ENCODE peak calls at places on chromosome 9, in ten cellular contexts. L, Y, C, S, D, T, K, Q, B and I are unnamed samples.

GRCh38 chr9:4680178-4680535 is 788 bp downstream of the CDC37L1 start:
- DNase-seq in L (no peak), Y (no peak), C (peak; percentile 23), S (no peak), D (peak; percentile 16), T (no peak), K (no peak), Q (no peak), B (peak; percentile 13), I (no peak)

GRCh38 chr9:113973963-113974413 is 97.9 kb downstream of the ZNF618 start:
- DNase-seq in L (no peak), Y (no peak), C (no peak), S (no peak), D (no peak), T (peak; percentile 38), K (no peak), Q (no peak), B (peak; percentile 58), I (no peak)

GRCh38 chr9:108182950-108183381 is 672.8 kb downstream of the ACTL7B start:
- DNase-seq in L (no peak), Y (no peak), C (no peak), S (no peak), D (peak; percentile 78), T (peak; percentile 44), K (no peak), Q (no peak), B (peak; percentile 85), I (no peak)

GRCh38 chr9:23153058-23153457 is 673.0 kb downstream of the ELAVL2 start:
- DNase-seq in L (no peak), Y (peak; percentile 36), C (peak; percentile 23), S (no peak), D (peak; percentile 2), T (no peak), K (no peak), Q (no peak), B (no peak), I (peak; percentile 3)

GRCh38 chr9:122904823-122905710 is at the start of gene RC3H2:
- DNase-seq in L (peak; percentile 99), Y (peak; percentile 100), C (peak; percentile 100), S (peak; percentile 98), D (peak; percentile 99), T (peak; percentile 100), K (peak; percentile 98), Q (peak; percentile 95), B (peak; percentile 99), I (peak; percentile 98)

GRCh38 chr9:93131599-93132286 is 2.3 kb downstream of the NINJ1 start:
- DNase-seq in L (no peak), Y (no peak), C (no peak), S (no peak), D (no peak), T (no peak), K (no peak), Q (no peak), B (no peak), I (no peak)

GRCh38 chr9:137965177-137965795 is 87.7 kb downstream of the CACNA1B start:
- DNase-seq in L (peak; percentile 20), Y (no peak), C (no peak), S (no peak), D (no peak), T (no peak), K (no peak), Q (no peak), B (no peak), I (no peak)

GRCh38 chr9:136694163-136694864 is 7.1 kb upstream of the AGPAT2 start:
- DNase-seq in L (peak; percentile 85), Y (peak; percentile 85), C (no peak), S (peak; percentile 83), D (peak; percentile 38), T (peak; percentile 50), K (no peak), Q (peak; percentile 14), B (no peak), I (peak; percentile 54)

GRCh38 chr9:108468364-108468763 is 387.4 kb downstream of the ACTL7B start:
- DNase-seq in L (peak; percentile 61), Y (peak; percentile 82), C (peak; percentile 37), S (peak; percentile 68), D (peak; percentile 49), T (peak; percentile 51), K (no peak), Q (no peak), B (peak; percentile 20), I (peak; percentile 58)

GRCh38 chr9:133709716-133710571 is 28.2 kb downstream of the SARDH start:
- DNase-seq in L (peak; percentile 54), Y (no peak), C (no peak), S (no peak), D (no peak), T (no peak), K (no peak), Q (no peak), B (no peak), I (no peak)

GRCh38 chr9:137294091-137294683 is 7.9 kb downstream of the NRARP start:
- DNase-seq in L (no peak), Y (peak; percentile 81), C (peak; percentile 67), S (peak; percentile 85), D (peak; percentile 60), T (peak; percentile 70), K (no peak), Q (no peak), B (peak; percentile 42), I (peak; percentile 52)

GRCh38 chr9:113444736-113445135 is 18.8 kb upstream of the RGS3 start:
- DNase-seq in L (no peak), Y (no peak), C (no peak), S (no peak), D (no peak), T (no peak), K (no peak), Q (no peak), B (no peak), I (no peak)

GRCh38 chr9:71506821-71507220 is 261.5 kb downstream of the CEMIP2 start:
- DNase-seq in L (peak; percentile 49), Y (no peak), C (no peak), S (peak; percentile 15), D (no peak), T (peak; percentile 39), K (peak; percentile 91), Q (no peak), B (peak; percentile 19), I (no peak)

GRCh38 chr9:13568851-13569618 is 289.5 kb upstream of the MPDZ start:
- DNase-seq in L (peak; percentile 19), Y (peak; percentile 46), C (no peak), S (no peak), D (no peak), T (no peak), K (no peak), Q (no peak), B (peak; percentile 19), I (no peak)

GRCh38 chr9:93031629-93032431 is 26.7 kb upstream of the SUSD3 start:
- DNase-seq in L (no peak), Y (no peak), C (no peak), S (no peak), D (no peak), T (no peak), K (no peak), Q (no peak), B (peak; percentile 9), I (no peak)

GRCh38 chr9:102841376-102841775 is 153.8 kb upstream of the CYLC2 start:
- DNase-seq in L (no peak), Y (no peak), C (no peak), S (peak; percentile 43), D (no peak), T (no peak), K (no peak), Q (no peak), B (no peak), I (no peak)

GRCh38 chr9:120091206-120091605 is 488.8 kb downstream of the CDK5RAP2 start:
- DNase-seq in L (no peak), Y (no peak), C (no peak), S (no peak), D (no peak), T (no peak), K (no peak), Q (no peak), B (no peak), I (no peak)
- TF ChIP-seq CTCF in L (no peak), Y (no peak), C (no peak), S (no peak), D (no peak), T (no peak), K (no peak), Q (no peak), B (no peak), I (no peak)

DNA sequence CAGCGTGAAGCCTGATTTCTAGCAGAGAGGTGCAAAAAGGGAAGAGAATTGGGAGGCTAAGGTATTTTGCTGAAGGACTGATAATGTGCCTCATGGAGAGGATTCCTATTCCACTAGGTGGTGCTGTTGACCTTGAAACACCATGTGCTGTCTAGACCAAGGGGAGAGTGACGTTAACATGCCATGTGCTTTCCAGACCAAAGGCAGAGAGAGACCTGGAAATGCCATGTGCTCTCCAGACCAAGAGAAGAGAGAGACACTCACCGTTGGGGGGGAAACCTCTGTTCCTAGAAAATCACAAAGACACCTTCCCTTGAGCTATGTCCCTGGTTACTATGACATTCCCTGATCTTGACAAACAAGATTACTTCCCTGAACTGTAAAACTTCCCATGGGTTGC is 286.0 kb upstream of the TUSC1 start:
- DNase-seq in L (no peak), Y (peak; percentile 92), C (peak; percentile 62), S (peak; percentile 13), D (peak; percentile 59), T (peak; percentile 85), K (peak; percentile 21), Q (no peak), B (peak; percentile 54), I (peak; percentile 23)
- TF ChIP-seq CTCF in L (peak; percentile 10), Y (peak; percentile 98), C (peak; percentile 76), S (no peak), D (peak; percentile 54), T (peak; percentile 73), K (peak; percentile 49), Q (no peak), B (peak; percentile 58), I (peak; percentile 19)

GRCh38 chr9:127930298-127931091 is at the start of gene PIP5KL1:
- DNase-seq in L (peak; percentile 88), Y (peak; percentile 96), C (peak; percentile 84), S (peak; percentile 81), D (peak; percentile 85), T (peak; percentile 82), K (no peak), Q (peak; percentile 63), B (peak; percentile 82), I (peak; percentile 74)
- TF ChIP-seq CTCF in L (no peak), Y (peak; percentile 29), C (no peak), S (no peak), D (no peak), T (peak; percentile 25), K (peak; percentile 31), Q (no peak), B (peak; percentile 36), I (no peak)

DNA sequence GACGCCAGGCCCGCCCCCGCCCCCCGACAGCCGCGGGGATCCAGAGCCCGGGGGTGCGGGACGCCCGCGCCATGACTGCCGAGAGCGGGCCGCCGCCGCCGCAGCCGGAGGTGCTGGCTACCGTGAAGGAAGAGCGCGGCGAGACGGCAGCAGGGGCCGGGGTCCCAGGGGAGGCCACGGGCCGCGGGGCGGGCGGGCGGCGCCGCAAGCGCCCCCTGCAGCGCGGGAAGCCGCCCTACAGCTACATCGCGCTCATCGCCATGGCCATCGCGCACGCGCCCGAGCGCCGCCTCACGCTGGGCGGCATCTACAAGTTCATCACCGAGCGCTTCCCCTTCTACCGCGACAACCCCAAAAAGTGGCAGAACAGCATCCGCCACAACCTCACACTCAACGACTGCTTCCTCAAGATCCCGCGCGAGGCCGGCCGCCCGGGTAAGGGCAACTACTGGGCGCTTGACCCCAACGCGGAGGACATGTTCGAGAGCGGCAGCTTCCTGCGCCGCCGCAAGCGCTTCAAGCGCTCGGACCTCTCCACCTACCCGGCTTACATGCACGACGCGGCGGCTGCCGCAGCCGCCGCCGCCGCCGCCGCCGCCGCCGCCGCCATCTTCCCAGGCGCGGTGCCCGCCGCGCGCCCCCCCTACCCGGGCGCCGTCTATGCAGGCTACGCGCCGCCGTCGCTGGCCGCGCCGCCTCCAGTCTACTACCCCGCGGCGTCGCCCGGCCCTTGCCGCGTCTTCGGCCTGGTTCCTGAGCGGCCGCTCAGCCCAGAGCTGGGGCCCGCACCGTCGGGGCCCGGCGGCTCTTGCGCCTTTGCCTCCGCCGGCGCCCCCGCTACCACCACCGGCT is 1.0 kb downstream of the FOXE1 start:
- DNase-seq in L (no peak), Y (peak; percentile 82), C (peak; percentile 9), S (peak; percentile 17), D (no peak), T (peak; percentile 30), K (no peak), Q (peak; percentile 63), B (peak; percentile 25), I (peak; percentile 78)
- TF ChIP-seq CTCF in L (peak; percentile 12), Y (peak; percentile 36), C (peak; percentile 29), S (no peak), D (no peak), T (no peak), K (peak; percentile 24), Q (no peak), B (no peak), I (peak; percentile 76)